ENCODE peak calls at places on chromosomes 3 and 15, in five cellular contexts. One of them, this sample, is unnamed.
A peak's percentile ranks its signal among the peaks of the same experiment; 100 is the strongest.

GRCh38 chr15:65087873-65088642 is 11.5 kb downstream of the KBTBD13 start:
- DNase-seq in foreskin melanocyte: no peak
- DNase-seq in NCI-H1436: no peak
- DNase-seq in Caco-2: no peak
- DNase-seq in GM12891: no peak
- DNase-seq in this sample: no peak

GRCh38 chr3:17905996-17906395 is 163.6 kb upstream of the TBC1D5 start:
- DNase-seq in Caco-2: no peak
- DNase-seq in foreskin melanocyte: no peak
- DNase-seq in NCI-H1436: no peak
- DNase-seq in GM12891: no peak
- DNase-seq in this sample: no peak

GRCh38 chr3:128166971-128167453 is 13.7 kb downstream of the EEFSEC start:
- DNase-seq in foreskin melanocyte: no peak
- DNase-seq in NCI-H1436: no peak
- DNase-seq in Caco-2: no peak
- DNase-seq in GM12891: no peak
- DNase-seq in this sample: no peak

GRCh38 chr15:78207641-78208340 is 26.6 kb downstream of the ACSBG1 start:
- DNase-seq in foreskin melanocyte: no peak
- DNase-seq in NCI-H1436: no peak
- DNase-seq in Caco-2: no peak
- DNase-seq in GM12891: no peak
- DNase-seq in this sample: no peak

GRCh38 chr15:45341775-45342174 is 36.6 kb downstream of the GATM start:
- DNase-seq in NCI-H1436: no peak
- DNase-seq in Caco-2: no peak
- DNase-seq in foreskin melanocyte: no peak
- DNase-seq in GM12891: no peak
- DNase-seq in this sample: no peak

GRCh38 chr3:5569152-5569551 is 381.6 kb downstream of the EDEM1 start:
- DNase-seq in foreskin melanocyte: no peak
- DNase-seq in GM12891: no peak
- DNase-seq in Caco-2: no peak
- DNase-seq in NCI-H1436: no peak
- DNase-seq in this sample: no peak

GRCh38 chr15:66226736-66227135 is 26.8 kb downstream of the MEGF11 start:
- DNase-seq in GM12891: no peak
- DNase-seq in NCI-H1436: no peak
- DNase-seq in foreskin melanocyte: no peak
- DNase-seq in Caco-2: no peak
- DNase-seq in this sample: no peak

GRCh38 chr3:38649500-38650247 is at the start of gene SCN5A:
- DNase-seq in Caco-2: no peak
- DNase-seq in GM12891: peak; percentile 69
- DNase-seq in foreskin melanocyte: no peak
- DNase-seq in NCI-H1436: peak; percentile 29
- DNase-seq in this sample: peak; percentile 17

GRCh38 chr3:137294139-137294538 is 336.4 kb downstream of the IL20RB start:
- DNase-seq in NCI-H1436: no peak
- DNase-seq in GM12891: no peak
- DNase-seq in foreskin melanocyte: no peak
- DNase-seq in Caco-2: no peak
- DNase-seq in this sample: no peak

GRCh38 chr3:131612745-131613144 is 110.0 kb upstream of the MRPL3 start:
- DNase-seq in Caco-2: no peak
- DNase-seq in foreskin melanocyte: no peak
- DNase-seq in NCI-H1436: no peak
- DNase-seq in GM12891: no peak
- DNase-seq in this sample: no peak

GRCh38 chr15:55774113-55774970 is 31.4 kb upstream of the PRTG start:
- DNase-seq in foreskin melanocyte: peak; percentile 26
- DNase-seq in Caco-2: peak; percentile 57
- DNase-seq in GM12891: peak; percentile 30
- DNase-seq in NCI-H1436: peak; percentile 11
- DNase-seq in this sample: no peak

GRCh38 chr15:85706779-85707518 is 87.8 kb downstream of the KLHL25 start:
- DNase-seq in NCI-H1436: no peak
- DNase-seq in GM12891: no peak
- DNase-seq in foreskin melanocyte: no peak
- DNase-seq in Caco-2: no peak
- DNase-seq in this sample: no peak

GRCh38 chr15:55587321-55588069 is 650 bp downstream of the PYGO1 start:
- DNase-seq in foreskin melanocyte: peak; percentile 33
- DNase-seq in GM12891: peak; percentile 43
- DNase-seq in Caco-2: peak; percentile 50
- DNase-seq in NCI-H1436: no peak
- DNase-seq in this sample: peak; percentile 20

GRCh38 chr3:77467702-77468407 is 428.0 kb downstream of the ROBO2 start:
- DNase-seq in foreskin melanocyte: peak; percentile 61
- DNase-seq in Caco-2: no peak
- DNase-seq in NCI-H1436: no peak
- DNase-seq in GM12891: no peak
- DNase-seq in this sample: no peak

GRCh38 chr3:9912294-9912935 is 4.5 kb upstream of the IL17RC start:
- DNase-seq in foreskin melanocyte: no peak
- DNase-seq in Caco-2: no peak
- DNase-seq in GM12891: no peak
- DNase-seq in NCI-H1436: no peak
- DNase-seq in this sample: no peak

GRCh38 chr15:77817434-77817833 is 184.7 kb upstream of the LINGO1 start:
- DNase-seq in NCI-H1436: no peak
- DNase-seq in GM12891: no peak
- DNase-seq in foreskin melanocyte: no peak
- DNase-seq in Caco-2: no peak
- DNase-seq in this sample: no peak

GRCh38 chr3:111159391-111159790 is 87.8 kb downstream of the NECTIN3 start:
- DNase-seq in foreskin melanocyte: no peak
- DNase-seq in GM12891: no peak
- DNase-seq in NCI-H1436: no peak
- DNase-seq in Caco-2: no peak
- DNase-seq in this sample: no peak

GRCh38 chr15:89395996-89396395 is 61.4 kb upstream of the POLG start:
- DNase-seq in GM12891: no peak
- DNase-seq in foreskin melanocyte: no peak
- DNase-seq in NCI-H1436: no peak
- DNase-seq in Caco-2: no peak
- DNase-seq in this sample: no peak

GRCh38 chr15:93985925-93986324 is 245.4 kb upstream of the MCTP2 start:
- DNase-seq in foreskin melanocyte: no peak
- DNase-seq in NCI-H1436: no peak
- DNase-seq in GM12891: no peak
- DNase-seq in Caco-2: no peak
- DNase-seq in this sample: no peak

GRCh38 chr3:29527251-29527650 is 246.4 kb downstream of the RBMS3 start:
- DNase-seq in Caco-2: no peak
- DNase-seq in NCI-H1436: no peak
- DNase-seq in foreskin melanocyte: no peak
- DNase-seq in GM12891: no peak
- DNase-seq in this sample: no peak

GRCh38 chr3:99767341-99767740 is 50.3 kb upstream of the CMSS1 start:
- DNase-seq in foreskin melanocyte: no peak
- DNase-seq in NCI-H1436: no peak
- DNase-seq in GM12891: no peak
- DNase-seq in Caco-2: no peak
- DNase-seq in this sample: no peak

GRCh38 chr15:29071907-29072273 is 186.1 kb downstream of the APBA2 start:
- DNase-seq in foreskin melanocyte: no peak
- DNase-seq in NCI-H1436: no peak
- DNase-seq in Caco-2: no peak
- DNase-seq in GM12891: no peak
- DNase-seq in this sample: no peak

GRCh38 chr3:111164621-111165020 is 93.0 kb downstream of the NECTIN3 start:
- DNase-seq in NCI-H1436: no peak
- DNase-seq in Caco-2: no peak
- DNase-seq in GM12891: no peak
- DNase-seq in foreskin melanocyte: no peak
- DNase-seq in this sample: no peak

GRCh38 chr3:1092771-1093170 is at the start of gene CNTN6:
- DNase-seq in foreskin melanocyte: peak; percentile 40
- DNase-seq in NCI-H1436: no peak
- DNase-seq in Caco-2: no peak
- DNase-seq in GM12891: no peak
- DNase-seq in this sample: no peak

GRCh38 chr3:112519424-112520001 is 20.2 kb upstream of the BTLA start:
- DNase-seq in Caco-2: peak; percentile 35
- DNase-seq in NCI-H1436: peak; percentile 61
- DNase-seq in foreskin melanocyte: peak; percentile 72
- DNase-seq in GM12891: peak; percentile 18
- DNase-seq in this sample: peak; percentile 30

GRCh38 chr3:123072152-123072551 is 5.3 kb downstream of the PDIA5 start:
- DNase-seq in GM12891: no peak
- DNase-seq in Caco-2: no peak
- DNase-seq in NCI-H1436: no peak
- DNase-seq in foreskin melanocyte: no peak
- DNase-seq in this sample: no peak

GRCh38 chr15:52492132-52492531 is 36.5 kb downstream of the MYO5A start:
- DNase-seq in GM12891: no peak
- DNase-seq in Caco-2: no peak
- DNase-seq in NCI-H1436: no peak
- DNase-seq in foreskin melanocyte: no peak
- DNase-seq in this sample: no peak

GRCh38 chr15:70140543-70141375 is 43.0 kb upstream of the TLE3 start:
- DNase-seq in foreskin melanocyte: no peak
- DNase-seq in NCI-H1436: no peak
- DNase-seq in Caco-2: peak; percentile 95
- DNase-seq in GM12891: no peak
- DNase-seq in this sample: no peak

GRCh38 chr3:10511809-10512494 is 6.6 kb upstream of the ATP2B2 start:
- DNase-seq in NCI-H1436: no peak
- DNase-seq in Caco-2: no peak
- DNase-seq in GM12891: no peak
- DNase-seq in foreskin melanocyte: no peak
- DNase-seq in this sample: no peak

GRCh38 chr3:74630602-74631001 is 16.1 kb upstream of the CNTN3 start:
- DNase-seq in foreskin melanocyte: no peak
- DNase-seq in NCI-H1436: no peak
- DNase-seq in Caco-2: no peak
- DNase-seq in GM12891: no peak
- DNase-seq in this sample: no peak

GRCh38 chr3:54122046-54122801 is at the start of gene CACNA2D3:
- DNase-seq in GM12891: peak; percentile 25
- DNase-seq in NCI-H1436: peak; percentile 51
- DNase-seq in Caco-2: no peak
- DNase-seq in foreskin melanocyte: no peak
- DNase-seq in this sample: peak; percentile 26

This sample was measured in NCI-H526 treated with DMSO at 0.1 percent for 48 hours.